ENCODE peak calls at places on chromosomes 6 and 20, in seven cellular contexts. P is NB4, M is cardiac fibroblast, Z is AG10803, E is HFF-Myc, G is A549, Y is adrenal gland. J is an unnamed sample.

GRCh38 chr6:161903584-161904232 is 629.8 kb upstream of the AGPAT4 start:
- DNase-seq in P (no peak), M (no peak), Z (no peak), E (no peak), G (no peak), Y (no peak), J (no peak)

GRCh38 chr20:54995021-54995420 is 519.6 kb downstream of the DOK5 start:
- DNase-seq in P (no peak), M (no peak), Z (no peak), E (no peak), G (no peak), Y (no peak), J (no peak)

GRCh38 chr6:144550392-144550791 is 265.3 kb downstream of the UTRN start:
- DNase-seq in P (no peak), M (no peak), Z (no peak), E (no peak), G (no peak), Y (no peak), J (no peak)

GRCh38 chr6:128127650-128128049 is 226.8 kb upstream of the THEMIS start:
- DNase-seq in P (no peak), M (no peak), Z (no peak), E (no peak), G (no peak), Y (no peak), J (no peak)

GRCh38 chr20:25052255-25053206 is 5.4 kb downstream of the ACSS1 start:
- DNase-seq in P (no peak), M (no peak), Z (peak; percentile 86), E (no peak), G (no peak), Y (no peak), J (no peak)

GRCh38 chr20:60589624-60590023 is 631.4 kb downstream of the CDH26 start:
- DNase-seq in P (peak; percentile 61), M (peak; percentile 1), Z (no peak), E (no peak), G (no peak), Y (no peak), J (no peak)

GRCh38 chr20:45449528-45449927 is 20.0 kb upstream of the WFDC2 start:
- DNase-seq in P (no peak), M (no peak), Z (no peak), E (no peak), G (no peak), Y (no peak), J (no peak)

GRCh38 chr20:47950557-47951283 is 165.4 kb upstream of the SULF2 start:
- DNase-seq in P (no peak), M (no peak), Z (no peak), E (no peak), G (no peak), Y (no peak), J (no peak)

DNA sequence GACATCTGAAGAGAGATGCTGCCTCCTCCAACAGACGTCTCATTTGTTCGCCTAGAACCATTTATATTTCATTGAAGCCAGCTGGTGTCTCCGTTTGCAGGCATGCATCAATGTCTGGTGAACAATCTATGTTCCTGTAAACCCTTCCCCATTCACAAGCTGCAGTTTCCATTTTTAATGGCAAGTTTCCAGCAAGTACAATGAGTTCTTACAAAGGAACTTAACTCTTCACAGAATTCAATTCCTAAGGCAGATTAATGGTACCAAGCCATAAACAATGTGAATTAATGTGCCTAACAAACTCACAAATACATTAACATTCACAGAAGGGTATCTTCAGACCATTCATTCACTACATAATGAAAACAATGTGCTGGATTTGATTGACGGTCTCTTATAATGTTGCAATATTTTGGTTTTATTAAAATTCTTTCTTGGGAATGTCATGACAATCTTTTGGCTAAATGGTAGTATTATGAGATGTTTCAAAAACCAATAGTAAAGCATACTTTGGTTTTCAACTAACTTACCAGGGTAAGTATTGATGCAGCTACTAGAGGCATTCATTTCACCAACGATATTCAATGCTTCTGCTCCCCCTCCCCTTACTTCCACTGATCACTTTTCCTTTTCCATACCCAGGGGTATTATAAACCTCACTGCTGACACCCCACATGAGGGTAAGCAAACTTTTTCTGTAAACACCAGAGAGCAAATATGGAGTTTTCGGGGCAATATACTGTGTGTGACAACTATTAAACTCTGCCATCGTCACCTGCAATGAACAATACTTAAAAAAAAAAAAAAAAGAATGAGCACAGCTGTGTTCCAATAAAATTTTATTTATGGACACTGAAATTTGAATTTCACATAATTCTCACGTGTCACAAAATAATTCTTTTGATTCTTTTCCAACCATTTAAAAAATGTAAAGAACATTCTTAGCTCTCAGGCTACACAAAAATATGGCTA is 4.2 kb downstream of the AKIRIN2 start:
- DNase-seq in P (no peak), M (peak; percentile 92), Z (peak; percentile 97), E (peak; percentile 73), G (no peak), Y (no peak), J (peak; percentile 90)
- H3K4me3 ChIP-seq in P (peak overlapping the region; percentile 93), M (peak overlapping the region; percentile 8), Z (peak overlapping the region; percentile 89), E (peak overlapping the region; percentile 82), G (peak overlapping the region; percentile 80), Y (peak overlapping the region; percentile 26), J (peak overlapping the region; percentile 90)

DNA sequence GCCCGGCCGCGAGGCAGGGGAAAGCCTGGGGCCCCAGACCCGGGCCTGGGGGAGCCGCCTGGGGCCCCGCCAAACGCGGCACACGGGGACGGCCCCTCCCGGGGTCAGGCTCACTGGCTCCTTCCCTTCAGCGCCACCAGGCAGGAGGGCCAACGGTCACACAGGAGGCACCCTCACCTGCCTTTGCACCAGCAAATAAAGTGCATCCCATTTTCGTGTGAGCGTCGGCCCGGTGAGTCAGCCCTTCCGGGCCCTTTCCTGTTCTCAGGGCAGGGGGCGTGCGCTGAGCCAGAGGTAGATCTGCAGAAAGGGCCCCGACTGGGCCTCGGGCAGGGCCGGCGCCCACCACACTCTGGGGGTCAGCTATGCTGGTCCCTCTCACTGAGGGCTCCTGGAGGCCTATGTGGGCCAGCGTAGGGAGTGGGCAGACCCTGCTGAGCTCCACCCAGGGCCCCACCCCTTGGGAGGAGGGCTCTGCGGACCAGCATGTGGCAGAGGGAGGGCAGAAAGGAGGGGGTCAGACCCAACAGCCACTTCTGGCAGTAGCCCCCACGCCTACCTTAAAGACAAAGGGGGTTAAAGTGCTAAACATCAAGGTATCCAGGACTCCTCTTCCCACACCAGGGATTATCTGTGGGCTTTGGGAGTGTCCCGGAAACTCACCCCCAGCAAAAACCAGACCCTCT is 931 bp upstream of the UCKL1 start:
- DNase-seq in P (peak; percentile 92), M (peak; percentile 59), Z (peak; percentile 56), E (peak; percentile 39), G (peak; percentile 87), Y (peak; percentile 70), J (peak; percentile 66)
- TF ChIP-seq CTCF in P (no peak), M (peak; percentile 22), Z (no peak), E (no peak), G (no peak), Y (peak; percentile 35), J (peak; percentile 13)

DNA sequence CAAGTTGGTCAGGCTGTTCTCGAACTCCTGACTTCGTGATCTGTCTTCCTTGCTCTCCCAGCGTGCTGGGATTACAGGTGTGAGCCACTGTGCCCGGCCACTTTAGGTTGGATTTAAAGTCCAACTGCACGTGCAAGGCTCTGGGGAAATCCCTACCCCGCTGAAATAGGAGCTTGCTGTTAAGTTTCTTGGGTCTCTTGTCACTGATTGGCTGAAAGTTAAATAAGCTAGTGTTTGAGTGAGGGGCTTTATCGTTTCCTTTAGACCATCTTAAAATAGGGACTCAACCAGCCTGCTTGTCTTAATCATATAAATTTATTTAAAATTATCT is 11.1 kb upstream of the SERINC1 start:
- DNase-seq in P (no peak), M (no peak), Z (no peak), E (no peak), G (no peak), Y (no peak), J (no peak)
- H3K4me3 ChIP-seq in P (no peak overlapping the region), M (no peak overlapping the region), Z (no peak overlapping the region), E (no peak overlapping the region), G (no peak overlapping the region), Y (no peak overlapping the region), J (no peak overlapping the region)

DNA sequence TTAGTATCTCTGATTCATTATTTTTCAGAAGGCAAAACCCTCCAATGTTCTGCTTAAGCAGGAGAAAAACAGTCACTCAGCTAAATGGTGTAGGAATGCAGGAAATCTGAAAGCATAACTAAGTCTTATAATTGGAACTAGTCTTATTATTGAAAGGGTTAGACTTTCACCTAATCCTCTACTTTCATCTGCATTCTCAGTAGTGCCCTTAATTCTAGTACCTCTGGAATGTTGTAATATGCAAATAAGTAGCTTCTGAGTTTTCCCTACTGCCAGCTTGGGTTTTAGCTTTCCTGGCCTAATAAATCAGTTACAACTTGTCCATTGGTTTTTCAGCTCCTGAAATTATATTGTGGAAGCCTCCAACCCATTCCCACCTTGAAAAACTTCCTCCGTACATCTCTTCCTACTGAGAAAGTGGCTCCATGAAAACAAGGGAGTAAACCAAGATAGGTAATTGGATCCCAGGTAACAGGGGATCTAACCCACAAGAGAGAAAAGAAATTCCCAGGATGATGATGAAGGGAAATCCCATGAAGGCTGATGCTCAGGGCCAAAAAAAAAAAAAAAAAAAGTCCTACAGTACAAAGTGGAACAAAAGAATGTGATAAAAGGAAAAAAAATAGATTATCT is 147.0 kb downstream of the TBC1D32 start:
- DNase-seq in P (no peak), M (no peak), Z (no peak), E (no peak), G (no peak), Y (no peak), J (no peak)
- TF ChIP-seq CTCF in P (no peak), M (no peak), Z (no peak), E (no peak), G (no peak), Y (no peak), J (no peak)

GRCh38 chr20:13034936-13035335 is 26.2 kb downstream of the SPTLC3 start:
- DNase-seq in P (no peak), M (no peak), Z (no peak), E (no peak), G (no peak), Y (no peak), J (no peak)

GRCh38 chr20:13034115-13034514 is 25.3 kb downstream of the SPTLC3 start:
- DNase-seq in P (no peak), M (no peak), Z (peak; percentile 20), E (no peak), G (no peak), Y (no peak), J (no peak)

GRCh38 chr20:13041574-13042457 is 33.0 kb downstream of the SPTLC3 start:
- DNase-seq in P (no peak), M (peak; percentile 62), Z (no peak), E (no peak), G (no peak), Y (no peak), J (peak; percentile 17)

GRCh38 chr20:13035399-13036173 is 26.8 kb downstream of the SPTLC3 start:
- DNase-seq in P (no peak), M (no peak), Z (no peak), E (no peak), G (no peak), Y (no peak), J (no peak)

GRCh38 chr20:13037727-13038126 is 29.0 kb downstream of the SPTLC3 start:
- DNase-seq in P (no peak), M (peak; percentile 33), Z (peak; percentile 15), E (no peak), G (no peak), Y (no peak), J (no peak)
- H3K4me3 ChIP-seq in P (no peak overlapping the region), M (no peak overlapping the region), Z (no peak overlapping the region), E (no peak overlapping the region), G (no peak overlapping the region), Y (no peak overlapping the region), J (no peak overlapping the region)

DNA sequence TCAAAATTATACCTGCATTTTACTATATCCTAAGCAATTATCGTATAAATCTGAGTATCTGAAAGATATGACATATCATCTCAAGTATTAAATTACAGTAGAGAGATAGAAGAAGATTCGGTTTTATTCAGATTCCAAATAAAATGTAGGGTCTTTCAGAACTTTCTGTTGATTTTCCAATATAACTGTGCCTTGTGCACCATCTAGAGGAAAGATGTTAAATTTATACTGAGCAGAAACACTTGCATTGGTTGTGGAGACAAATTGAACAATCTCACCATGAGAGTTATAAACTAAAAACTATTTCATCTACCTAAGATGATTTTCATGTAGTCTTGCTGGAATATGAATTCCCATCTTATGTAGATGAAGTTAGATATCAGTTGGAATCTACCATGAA is 26.8 kb upstream of the HSF2 start:
- DNase-seq in P (peak; percentile 8), M (peak; percentile 18), Z (no peak), E (no peak), G (no peak), Y (no peak), J (peak; percentile 17)
- TF ChIP-seq CTCF in P (no peak), M (no peak), Z (peak; percentile 25), E (no peak), G (peak; percentile 17), Y (no peak), J (peak; percentile 31)

J was measured in astrocyte of the spinal cord.